ENCODE peak calls at places on chromosome 4, in five cellular contexts. Y, E, N, T and I are unnamed samples.

GRCh38 chr4:75823812-75824211 is 78.4 kb downstream of the PPEF2 start:
- DNase-seq in T (no peak), E (no peak), N (no peak), Y (no peak), I (no peak)

GRCh38 chr4:140688711-140689598 is 67.2 kb downstream of the TBC1D9 start:
- DNase-seq in Y (no peak), N (peak), T (no peak), E (peak), I (no peak)

GRCh38 chr4:135598151-135598550 is 1396.6 kb upstream of the PABPC4L start:
- DNase-seq in N (no peak), Y (no peak), T (no peak), E (peak), I (no peak)

GRCh38 chr4:114926508-114926907 is 186.9 kb downstream of the NDST4 start:
- DNase-seq in E (no peak), Y (no peak), N (no peak), T (no peak), I (no peak)

GRCh38 chr4:1591107-1591506 is 93.0 kb downstream of the FAM53A start:
- DNase-seq in Y (no peak), T (no peak), N (no peak), E (no peak), I (no peak)

GRCh38 chr4:3791910-3792542 is 25.8 kb downstream of the ADRA2C start:
- DNase-seq in T (no peak), N (no peak), Y (no peak), E (peak), I (peak)

GRCh38 chr4:152976466-152976761 is 40.3 kb downstream of the FHDC1 start:
- DNase-seq in Y (no peak), T (no peak), N (no peak), E (no peak), I (no peak)

GRCh38 chr4:83124079-83124780 is 9.7 kb upstream of the PLAC8 start:
- DNase-seq in T (no peak), E (peak), N (no peak), Y (no peak), I (no peak)

GRCh38 chr4:123168812-123169211 is 227.8 kb upstream of the SPRY1 start:
- DNase-seq in Y (no peak), E (no peak), T (no peak), N (no peak), I (no peak)

GRCh38 chr4:26822546-26822945 is 38.1 kb upstream of the STIM2 start:
- DNase-seq in T (no peak), N (no peak), Y (no peak), E (no peak), I (no peak)

GRCh38 chr4:56130609-56131150 is 181.9 kb downstream of the CEP135 start:
- DNase-seq in Y (no peak), E (no peak), N (no peak), T (no peak), I (no peak)

GRCh38 chr4:114151-114550 is 10.2 kb upstream of the ZNF718 start:
- DNase-seq in Y (no peak), E (no peak), T (no peak), N (no peak), I (no peak)

GRCh38 chr4:8771258-8771590 is 100.4 kb downstream of the HMX1 start:
- DNase-seq in Y (no peak), E (no peak), N (no peak), T (no peak), I (no peak)

GRCh38 chr4:115537387-115537786 is 424.0 kb upstream of the NDST4 start:
- DNase-seq in Y (no peak), T (no peak), E (no peak), N (no peak), I (no peak)

GRCh38 chr4:87133183-87133582 is 87.2 kb downstream of the KLHL8 start:
- DNase-seq in N (no peak), Y (no peak), E (no peak), T (no peak), I (no peak)

GRCh38 chr4:20403846-20404245 is 152.1 kb downstream of the SLIT2 start:
- DNase-seq in N (no peak), T (no peak), Y (no peak), E (no peak), I (no peak)